ENCODE peak calls at places on chromosome 7, in nine cellular contexts. E is pancreas; T is NT2/D1; A is heart left ventricle; W is WERI-Rb-1; K is heart right ventricle; P is stomach; J is CD8-positive, alpha-beta T cell; N is tibial artery. Z is an unnamed sample. For H3K36me3, the result is how much of the 10 kb centered on the place peaks cover.

GRCh38 chr7:14855033-14855794 is 47.3 kb downstream of the DGKB start:
- DNase-seq in E (no peak), T (no peak), A (no peak), W (no peak), K (no peak), P (no peak), J (no peak), N (no peak), Z (no peak)

GRCh38 chr7:87223666-87224065 is 4.1 kb upstream of the TMEM243 start:
- DNase-seq in E (no peak), T (no peak), A (no peak), W (no peak), K (no peak), P (no peak), J (no peak), N (no peak), Z (no peak)

GRCh38 chr7:137880432-137880831 is 33.7 kb upstream of the DGKI start:
- DNase-seq in E (no peak), T (no peak), A (no peak), W (no peak), K (no peak), P (no peak), J (no peak), N (no peak), Z (no peak)

GRCh38 chr7:147276783-147277370 is 1160.3 kb downstream of the CNTNAP2 start:
- DNase-seq in E (no peak), T (no peak), A (no peak), W (no peak), K (no peak), P (no peak), J (no peak), N (no peak), Z (no peak)

GRCh38 chr7:49848211-49848841 is 74.9 kb downstream of the VWC2 start:
- DNase-seq in E (no peak), T (no peak), A (no peak), W (no peak), K (no peak), P (no peak), J (no peak), N (no peak), Z (no peak)

GRCh38 chr7:76302299-76303056 is at the start of gene HSPB1:
- DNase-seq in E (peak), T (no peak), A (peak), W (peak), K (peak), P (peak), J (peak), N (peak), Z (peak)

GRCh38 chr7:50304911-50305621 is 550 bp downstream of the IKZF1 start:
- DNase-seq in E (no peak), T (no peak), A (no peak), W (no peak), K (no peak), P (no peak), J (peak), N (no peak), Z (peak)

GRCh38 chr7:73635428-73636200 is 11.3 kb upstream of the MLXIPL start:
- DNase-seq in E (no peak), T (no peak), A (no peak), W (no peak), K (no peak), P (no peak), J (no peak), N (no peak), Z (no peak)

GRCh38 chr7:43211276-43211675 is 98.8 kb downstream of the HECW1 start:
- DNase-seq in E (no peak), T (no peak), A (no peak), W (no peak), K (no peak), P (no peak), J (no peak), N (no peak), Z (peak)

GRCh38 chr7:64904008-64904407 is 935 bp downstream of the ZNF273 start:
- DNase-seq in E (no peak), T (no peak), A (no peak), W (no peak), K (no peak), P (no peak), J (no peak), N (no peak), Z (no peak)

GRCh38 chr7:64902806-64903721 is at the start of gene ZNF273:
- DNase-seq in E (peak), T (peak), A (peak), W (peak), K (peak), P (peak), J (peak), N (peak), Z (peak)

GRCh38 chr7:64907641-64908326 is 4.7 kb downstream of the ZNF273 start:
- DNase-seq in E (no peak), T (no peak), A (no peak), W (no peak), K (no peak), P (no peak), J (no peak), N (no peak), Z (no peak)

GRCh38 chr7:64905547-64905946 is 2.5 kb downstream of the ZNF273 start:
- DNase-seq in E (no peak), T (no peak), A (no peak), W (no peak), K (no peak), P (no peak), J (no peak), N (no peak), Z (no peak)

GRCh38 chr7:64905133-64905532 is 2.1 kb downstream of the ZNF273 start:
- DNase-seq in E (no peak), T (no peak), A (no peak), W (no peak), K (no peak), P (no peak), J (no peak), N (no peak), Z (no peak)
- H3K4me3 ChIP-seq in E (no peak), T (peak), A (no peak), W (no peak), K (no peak), P (no peak), J (no peak), N (no peak), Z (no peak)

DNA sequence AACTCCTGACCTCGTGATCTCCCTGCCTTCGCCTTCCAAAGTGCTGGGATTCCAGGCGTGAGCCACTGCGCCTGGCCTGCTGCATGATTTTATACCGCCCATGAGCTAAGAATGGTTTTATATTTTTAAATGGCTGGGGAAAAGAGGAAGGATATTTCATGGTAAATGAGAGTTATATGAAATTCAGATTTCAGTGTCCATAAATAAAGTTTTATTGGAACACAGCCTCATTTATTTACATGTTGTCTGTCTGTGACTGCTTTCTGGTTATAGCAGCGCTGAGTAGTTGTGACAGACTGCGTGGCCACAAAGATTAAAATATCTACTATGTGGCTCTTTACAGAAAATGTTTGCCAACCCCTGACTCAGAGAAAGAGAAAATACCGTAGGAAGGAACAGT is 2.2 kb downstream of the TRRAP start:
- DNase-seq in E (no peak), T (no peak), A (no peak), W (no peak), K (no peak), P (no peak), J (no peak), N (no peak), Z (no peak)
- H3K36me3 ChIP-seq in E (under half), T (under half), A (under half), W (under half), K (under half), P (under half), J (under half), N (under half), Z (under half)

GRCh38 chr7:132402751-132403245 is 173.5 kb downstream of the PLXNA4 start:
- DNase-seq in E (no peak), T (no peak), A (peak), W (no peak), K (peak), P (no peak), J (no peak), N (no peak), Z (no peak)
- H3K4me3 ChIP-seq in E (no peak), T (no peak), A (no peak), W (no peak), K (no peak), P (no peak), J (no peak), N (no peak), Z (no peak)

DNA sequence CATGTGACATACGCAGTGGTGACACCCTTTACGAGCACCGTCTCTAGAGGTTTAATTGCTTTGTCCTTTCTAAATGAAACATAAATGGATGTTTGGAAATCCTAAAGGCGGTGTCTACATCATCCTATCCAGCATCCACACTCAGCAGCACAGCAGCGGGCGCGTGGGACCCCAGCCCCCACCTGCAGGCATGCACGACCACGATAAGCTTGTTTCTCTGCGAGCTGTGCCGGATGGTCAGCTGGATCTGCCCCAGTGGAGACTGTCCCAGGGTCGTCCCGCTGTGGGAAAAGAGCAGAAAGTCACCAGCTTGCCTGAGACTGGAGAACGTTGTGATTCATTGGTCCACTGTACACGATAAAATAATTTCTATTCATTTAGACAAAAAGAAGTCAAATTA is 34.2 kb upstream of the NCAPG2 start:
- DNase-seq in E (no peak), T (no peak), A (no peak), W (no peak), K (no peak), P (no peak), J (no peak), N (no peak), Z (no peak)
- H3K36me3 ChIP-seq in E (under half), T (half or more), A (half or more), W (under half), K (under half), P (half or more), J (half or more), N (half or more), Z (under half)

GRCh38 chr7:47785923-47786556 is 162.2 kb downstream of the PKD1L1 start:
- DNase-seq in E (no peak), T (no peak), A (no peak), W (no peak), K (no peak), P (no peak), J (no peak), N (no peak), Z (no peak)

GRCh38 chr7:47788083-47788482 is 160.2 kb downstream of the PKD1L1 start:
- DNase-seq in E (no peak), T (no peak), A (no peak), W (no peak), K (no peak), P (no peak), J (no peak), N (no peak), Z (no peak)

GRCh38 chr7:47786557-47787248 is 161.6 kb downstream of the PKD1L1 start:
- DNase-seq in E (no peak), T (peak), A (peak), W (no peak), K (peak), P (no peak), J (no peak), N (peak), Z (no peak)

GRCh38 chr7:47783456-47784240 is 164.6 kb downstream of the PKD1L1 start:
- DNase-seq in E (no peak), T (no peak), A (no peak), W (no peak), K (no peak), P (no peak), J (no peak), N (peak), Z (no peak)

DNA sequence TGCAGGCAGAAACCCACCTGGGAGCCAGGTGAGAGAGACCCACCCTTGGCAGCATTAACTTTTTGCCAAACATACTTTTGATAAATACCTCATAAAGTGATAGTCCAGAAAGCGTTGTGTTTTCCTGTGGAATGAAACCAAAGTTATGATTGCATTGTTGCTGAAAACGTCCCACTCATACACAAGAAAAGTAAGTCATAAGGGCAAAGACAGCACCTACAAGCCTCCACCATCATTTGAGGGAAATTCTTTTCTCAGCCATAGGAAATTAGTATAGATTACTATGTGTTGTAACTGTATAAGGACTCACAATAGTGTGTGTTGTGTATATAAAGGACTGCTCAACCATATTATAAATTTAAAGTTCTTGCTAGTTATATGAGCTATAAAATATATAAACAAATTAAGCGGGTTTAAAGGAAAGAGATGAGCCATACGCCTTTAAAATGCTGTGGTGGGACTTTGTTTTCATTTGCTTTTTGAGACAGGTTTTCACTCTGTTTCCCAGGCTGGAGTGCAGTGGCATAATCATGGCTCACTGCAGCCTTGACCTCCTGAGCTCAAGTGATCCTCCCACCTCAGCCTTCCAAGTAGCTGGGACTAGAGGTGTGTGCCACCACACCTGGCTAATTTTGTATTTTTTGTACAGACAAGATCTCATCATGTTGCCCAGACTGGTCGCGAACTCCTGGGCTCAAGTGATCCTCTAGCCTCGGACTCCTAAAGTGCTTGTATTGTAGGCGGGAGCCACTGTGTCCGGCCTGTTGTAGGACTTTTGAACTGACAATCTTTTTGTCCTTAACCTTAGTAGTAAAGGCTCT is 160.8 kb downstream of the PKD1L1 start:
- DNase-seq in E (no peak), T (no peak), A (no peak), W (no peak), K (no peak), P (no peak), J (no peak), N (no peak), Z (no peak)
- H3K4me3 ChIP-seq in E (no peak), T (no peak), A (no peak), W (no peak), K (no peak), P (no peak), J (no peak), N (no peak), Z (no peak)